ENCODE peak calls at places on chromosome 9, in five cellular contexts. O is amygdala; K is left ventricle myocardium inferior; E is right cardiac atrium; L is activated CD4-positive, alpha-beta T cell treated with anti-CD3 and anti-CD28 coated beads for 48 hours. S is an unnamed sample.

GRCh38 chr9:126238415-126238814 is 88.2 kb upstream of the MVB12B start:
- DNase-seq in K (no peak), L (no peak), O (no peak), E (no peak), S (no peak)

GRCh38 chr9:77879344-77880089 is 152.1 kb downstream of the GNAQ start:
- DNase-seq in E (no peak), L (no peak), K (no peak), O (no peak), S (no peak)

GRCh38 chr9:92808726-92809451 is 44.3 kb upstream of the BICD2 start:
- DNase-seq in K (peak; percentile 55), L (peak; percentile 71), E (peak; percentile 86), O (peak; percentile 48), S (peak; percentile 36)

GRCh38 chr9:121718063-121718462 is 66.6 kb downstream of the DAB2IP start:
- DNase-seq in O (peak; percentile 67), E (peak; percentile 80), L (no peak), K (peak; percentile 58), S (no peak)

GRCh38 chr9:79868532-79869189 is 296.9 kb downstream of the TLE4 start:
- DNase-seq in K (no peak), O (no peak), E (no peak), L (no peak), S (no peak)

GRCh38 chr9:79524266-79524665 is 47.5 kb upstream of the TLE4 start:
- DNase-seq in O (no peak), L (no peak), E (no peak), K (no peak), S (no peak)

GRCh38 chr9:89609426-89610006 is 4.7 kb downstream of the GADD45G start:
- DNase-seq in O (no peak), E (no peak), K (no peak), L (no peak), S (no peak)

GRCh38 chr9:114861922-114862605 is 56.2 kb upstream of the TNFSF15 start:
- DNase-seq in O (no peak), L (no peak), E (no peak), K (no peak), S (no peak)

GRCh38 chr9:105205787-105206511 is 38.5 kb upstream of the SLC44A1 start:
- DNase-seq in L (no peak), O (no peak), E (peak; percentile 63), K (peak; percentile 41), S (peak; percentile 91)

GRCh38 chr9:69115621-69116020 is 58.5 kb upstream of the TJP2 start:
- DNase-seq in O (no peak), E (no peak), K (no peak), L (no peak), S (no peak)

GRCh38 chr9:87581513-87581912 is 83.8 kb downstream of the DAPK1 start:
- DNase-seq in K (no peak), E (no peak), L (no peak), O (no peak), S (peak; percentile 14)

GRCh38 chr9:26723486-26723885 is 169.1 kb downstream of the CAAP1 start:
- DNase-seq in K (no peak), O (peak; percentile 4), E (no peak), L (peak; percentile 56), S (peak; percentile 26)

GRCh38 chr9:133715295-133715865 is 22.8 kb downstream of the SARDH start:
- DNase-seq in K (peak; percentile 66), L (no peak), E (peak; percentile 89), O (no peak), S (no peak)

GRCh38 chr9:88387035-88387732 is 1.1 kb upstream of the SPIN1 start:
- DNase-seq in K (peak; percentile 19), O (no peak), L (peak; percentile 29), E (peak; percentile 69), S (no peak)

GRCh38 chr9:2354856-2355255 is 266.7 kb upstream of the VLDLR start:
- DNase-seq in O (no peak), K (no peak), L (no peak), E (no peak), S (no peak)

GRCh38 chr9:135095470-135096407 is 8.3 kb downstream of the OLFM1 start:
- DNase-seq in L (no peak), K (no peak), O (no peak), E (no peak), S (no peak)

GRCh38 chr9:109908459-109909390 is 128.7 kb downstream of the PALM2AKAP2 start:
- DNase-seq in L (no peak), E (no peak), O (no peak), K (no peak), S (no peak)

GRCh38 chr9:34233691-34234090 is 54.8 kb downstream of the UBAP1 start:
- DNase-seq in O (no peak), K (no peak), L (no peak), E (no peak), S (no peak)

GRCh38 chr9:92607088-92607487 is 62.8 kb downstream of the IPPK start:
- DNase-seq in O (no peak), K (no peak), E (no peak), L (no peak), S (peak; percentile 75)

GRCh38 chr9:12822111-12822510 is 47.3 kb downstream of the LURAP1L start:
- DNase-seq in O (no peak), L (no peak), K (no peak), E (no peak), S (no peak)

GRCh38 chr9:131276891-131277672 is 772 bp upstream of the FAM78A start:
- DNase-seq in K (no peak), L (peak; percentile 51), O (no peak), E (peak; percentile 82), S (no peak)

GRCh38 chr9:99878651-99879050 is 27.8 kb upstream of the STX17 start:
- DNase-seq in L (no peak), E (no peak), O (no peak), K (no peak), S (no peak)

GRCh38 chr9:80485420-80485819 is 913.7 kb downstream of the TLE4 start:
- DNase-seq in L (no peak), K (no peak), E (no peak), O (no peak), S (no peak)

GRCh38 chr9:94870465-94870792 is 143.9 kb downstream of the AOPEP start:
- DNase-seq in E (no peak), K (no peak), L (no peak), O (no peak), S (no peak)

GRCh38 chr9:96618209-96619108 is 1.2 kb downstream of the CDC14B start:
- DNase-seq in E (peak; percentile 74), L (peak; percentile 29), K (peak; percentile 38), O (peak; percentile 75), S (no peak)

GRCh38 chr9:123174079-123174478 is 94.3 kb downstream of the STRBP start:
- DNase-seq in E (no peak), O (no peak), L (no peak), K (no peak), S (no peak)

GRCh38 chr9:128921881-128922763 is 1.3 kb downstream of the PHYHD1 start:
- DNase-seq in E (peak; percentile 88), O (no peak), L (no peak), K (peak; percentile 58), S (peak; percentile 38)

GRCh38 chr9:34884732-34885131 is 73.4 kb upstream of the PHF24 start:
- DNase-seq in K (no peak), O (no peak), L (peak; percentile 57), E (no peak), S (no peak)

GRCh38 chr9:117258201-117258866 is 156.5 kb downstream of the ASTN2 start:
- DNase-seq in E (no peak), O (no peak), K (no peak), L (no peak), S (no peak)

GRCh38 chr9:136328622-136329041 is 1.3 kb downstream of the GPSM1 start:
- DNase-seq in E (peak; percentile 87), L (no peak), K (no peak), O (peak; percentile 32), S (no peak)

GRCh38 chr9:91378695-91379127 is 17.0 kb upstream of the AUH start:
- DNase-seq in L (no peak), O (no peak), E (no peak), K (no peak), S (no peak)

GRCh38 chr9:7028591-7028990 is 270.8 kb downstream of the KDM4C start:
- DNase-seq in L (no peak), E (peak; percentile 6), O (no peak), K (no peak), S (no peak)

GRCh38 chr9:93161801-93162635 is 21.9 kb upstream of the WNK2 start:
- DNase-seq in O (no peak), L (no peak), E (no peak), K (no peak), S (no peak)

S was measured in tibial nerve.